ENCODE peak calls at places on chromosomes 1 and 21, in nine cellular contexts. Q, J, A, E, I, V, Z, S and U are unnamed samples.

GRCh38 chr1:112263464-112263863 is 132.6 kb upstream of the CTTNBP2NL start:
- DNase-seq in Q (no peak), J (no peak), A (no peak), E (peak), I (no peak), V (no peak), Z (no peak), S (no peak), U (no peak)

GRCh38 chr1:182629674-182630073 is 25.5 kb upstream of the RGS16 start:
- DNase-seq in Q (no peak), J (no peak), A (peak), E (no peak), I (no peak), V (no peak), Z (no peak), S (no peak), U (no peak)

GRCh38 chr1:189628857-189629256 is 848.8 kb downstream of the BRINP3 start:
- DNase-seq in Q (no peak), J (no peak), A (no peak), E (no peak), I (no peak), V (no peak), Z (no peak), S (no peak), U (no peak)

GRCh38 chr1:180221461-180221860 is 8.6 kb upstream of the LHX4 start:
- DNase-seq in Q (no peak), J (no peak), A (no peak), E (no peak), I (no peak), V (no peak), Z (no peak), S (peak), U (no peak)

GRCh38 chr21:43921979-43922945 is 57.2 kb downstream of the AGPAT3 start:
- DNase-seq in Q (no peak), J (no peak), A (no peak), E (no peak), I (peak), V (no peak), Z (no peak), S (no peak), U (no peak)

GRCh38 chr1:234933475-234933874 is 195.2 kb downstream of the TOMM20 start:
- DNase-seq in Q (no peak), J (no peak), A (peak), E (peak), I (no peak), V (no peak), Z (no peak), S (peak), U (no peak)

GRCh38 chr1:192954705-192955265 is 104.4 kb downstream of the UCHL5 start:
- DNase-seq in Q (no peak), J (no peak), A (no peak), E (peak), I (no peak), V (no peak), Z (no peak), S (no peak), U (no peak)

GRCh38 chr21:42225042-42225441 is 6.1 kb downstream of the ABCG1 start:
- DNase-seq in Q (no peak), J (no peak), A (no peak), E (no peak), I (no peak), V (no peak), Z (no peak), S (no peak), U (no peak)

GRCh38 chr1:17012775-17013501 is 1.2 kb upstream of the ATP13A2 start:
- DNase-seq in Q (peak), J (no peak), A (no peak), E (no peak), I (no peak), V (no peak), Z (peak), S (no peak), U (no peak)

GRCh38 chr1:54922921-54923421 is 36.0 kb upstream of the DHCR24 start:
- DNase-seq in Q (no peak), J (no peak), A (no peak), E (peak), I (no peak), V (no peak), Z (no peak), S (no peak), U (no peak)

GRCh38 chr1:49627781-49628180 is 396.0 kb downstream of the AGBL4 start:
- DNase-seq in Q (no peak), J (no peak), A (no peak), E (no peak), I (no peak), V (no peak), Z (no peak), S (no peak), U (no peak)

GRCh38 chr1:175866776-175867175 is 123.4 kb upstream of the TNR start:
- DNase-seq in Q (no peak), J (no peak), A (no peak), E (no peak), I (no peak), V (no peak), Z (no peak), S (no peak), U (no peak)

GRCh38 chr1:52919720-52920199 is 1.8 kb downstream of the ECHDC2 start:
- DNase-seq in Q (no peak), J (no peak), A (no peak), E (no peak), I (no peak), V (no peak), Z (no peak), S (no peak), U (no peak)

GRCh38 chr1:229270547-229271447 is at the start of gene RAB4A:
- DNase-seq in Q (peak), J (peak), A (peak), E (peak), I (peak), V (peak), Z (peak), S (peak), U (peak)

GRCh38 chr1:23216771-23217420 is 406 bp downstream of the HTR1D start:
- DNase-seq in Q (peak), J (no peak), A (peak), E (no peak), I (peak), V (peak), Z (peak), S (no peak), U (peak)

GRCh38 chr1:5859766-5860165 is 132.5 kb downstream of the NPHP4 start:
- DNase-seq in Q (no peak), J (no peak), A (no peak), E (no peak), I (no peak), V (no peak), Z (no peak), S (no peak), U (no peak)

GRCh38 chr1:116415699-116416533 is 42.9 kb downstream of the ATP1A1 start:
- DNase-seq in Q (peak), J (no peak), A (no peak), E (no peak), I (peak), V (no peak), Z (no peak), S (peak), U (no peak)

GRCh38 chr1:214566158-214567104 is 15.0 kb upstream of the PTPN14 start:
- DNase-seq in Q (no peak), J (no peak), A (no peak), E (peak), I (no peak), V (no peak), Z (no peak), S (no peak), U (no peak)

GRCh38 chr1:227940791-227941241 is 6.9 kb downstream of the WNT9A start:
- DNase-seq in Q (no peak), J (no peak), A (no peak), E (no peak), I (no peak), V (no peak), Z (no peak), S (peak), U (no peak)

GRCh38 chr1:27163093-27163492 is 8.2 kb upstream of the SLC9A1 start:
- DNase-seq in Q (no peak), J (no peak), A (no peak), E (peak), I (no peak), V (no peak), Z (no peak), S (no peak), U (no peak)

GRCh38 chr1:31669786-31670582 is 25.3 kb upstream of the PEF1 start:
- DNase-seq in Q (no peak), J (peak), A (peak), E (peak), I (peak), V (no peak), Z (peak), S (peak), U (no peak)

GRCh38 chr1:52928083-52928404 is 968 bp downstream of the SCP2 start:
- DNase-seq in Q (no peak), J (no peak), A (no peak), E (no peak), I (no peak), V (no peak), Z (no peak), S (no peak), U (no peak)

GRCh38 chr1:158035976-158036583 is 42.6 kb downstream of the KIRREL1 start:
- DNase-seq in Q (no peak), J (no peak), A (peak), E (peak), I (peak), V (no peak), Z (peak), S (no peak), U (peak)

GRCh38 chr1:218674280-218674773 is 329.2 kb downstream of the TGFB2 start:
- DNase-seq in Q (peak), J (no peak), A (no peak), E (peak), I (no peak), V (peak), Z (no peak), S (no peak), U (peak)

GRCh38 chr1:31010081-31010989 is 55.2 kb downstream of the PUM1 start:
- DNase-seq in Q (no peak), J (no peak), A (no peak), E (peak), I (no peak), V (no peak), Z (no peak), S (no peak), U (no peak)

GRCh38 chr1:63674238-63674864 is 81.1 kb downstream of the PGM1 start:
- DNase-seq in Q (peak), J (peak), A (peak), E (peak), I (peak), V (peak), Z (peak), S (peak), U (peak)

GRCh38 chr1:7462627-7463026 is 308.5 kb upstream of the VAMP3 start:
- DNase-seq in Q (no peak), J (no peak), A (no peak), E (no peak), I (no peak), V (no peak), Z (no peak), S (no peak), U (no peak)

GRCh38 chr1:206925116-206925736 is 3.5 kb upstream of the FCMR start:
- DNase-seq in Q (peak), J (no peak), A (peak), E (no peak), I (no peak), V (no peak), Z (no peak), S (no peak), U (no peak)

GRCh38 chr1:110196917-110197782 is 13.0 kb upstream of the KCNC4 start:
- DNase-seq in Q (peak), J (no peak), A (peak), E (peak), I (peak), V (peak), Z (no peak), S (no peak), U (peak)

GRCh38 chr21:31282095-31282709 is 61.9 kb downstream of the TIAM1 start:
- DNase-seq in Q (no peak), J (no peak), A (no peak), E (peak), I (no peak), V (no peak), Z (no peak), S (no peak), U (no peak)

GRCh38 chr1:200172311-200172710 is 144.8 kb downstream of the NR5A2 start:
- DNase-seq in Q (no peak), J (no peak), A (no peak), E (peak), I (no peak), V (no peak), Z (no peak), S (no peak), U (no peak)

GRCh38 chr1:43312212-43312623 is 11.4 kb downstream of the TIE1 start:
- DNase-seq in Q (no peak), J (no peak), A (no peak), E (no peak), I (no peak), V (no peak), Z (no peak), S (no peak), U (no peak)

GRCh38 chr1:67537647-67538018 is 107.4 kb upstream of the SERBP1 start:
- DNase-seq in Q (no peak), J (no peak), A (no peak), E (no peak), I (no peak), V (no peak), Z (no peak), S (no peak), U (no peak)

GRCh38 chr1:230633469-230633868 is 8.8 kb upstream of the COG2 start:
- DNase-seq in Q (no peak), J (no peak), A (no peak), E (no peak), I (no peak), V (no peak), Z (no peak), S (no peak), U (no peak)

GRCh38 chr1:112359961-112360767 is 35.9 kb upstream of the CTTNBP2NL start:
- DNase-seq in Q (peak), J (peak), A (no peak), E (peak), I (no peak), V (no peak), Z (no peak), S (peak), U (no peak)

GRCh38 chr1:203214889-203215288 is 14.6 kb downstream of the CHIT1 start:
- DNase-seq in Q (no peak), J (no peak), A (no peak), E (no peak), I (no peak), V (no peak), Z (no peak), S (peak), U (no peak)

GRCh38 chr21:26148071-26148470 is 22.5 kb downstream of the APP start:
- DNase-seq in Q (peak), J (no peak), A (no peak), E (no peak), I (no peak), V (no peak), Z (no peak), S (no peak), U (no peak)

GRCh38 chr21:43936186-43936967 is 71.4 kb downstream of the AGPAT3 start:
- DNase-seq in Q (no peak), J (no peak), A (no peak), E (no peak), I (no peak), V (no peak), Z (no peak), S (no peak), U (no peak)

GRCh38 chr1:203507227-203507626 is 13.3 kb downstream of the OPTC start:
- DNase-seq in Q (no peak), J (no peak), A (no peak), E (no peak), I (no peak), V (no peak), Z (no peak), S (no peak), U (no peak)

DNA sequence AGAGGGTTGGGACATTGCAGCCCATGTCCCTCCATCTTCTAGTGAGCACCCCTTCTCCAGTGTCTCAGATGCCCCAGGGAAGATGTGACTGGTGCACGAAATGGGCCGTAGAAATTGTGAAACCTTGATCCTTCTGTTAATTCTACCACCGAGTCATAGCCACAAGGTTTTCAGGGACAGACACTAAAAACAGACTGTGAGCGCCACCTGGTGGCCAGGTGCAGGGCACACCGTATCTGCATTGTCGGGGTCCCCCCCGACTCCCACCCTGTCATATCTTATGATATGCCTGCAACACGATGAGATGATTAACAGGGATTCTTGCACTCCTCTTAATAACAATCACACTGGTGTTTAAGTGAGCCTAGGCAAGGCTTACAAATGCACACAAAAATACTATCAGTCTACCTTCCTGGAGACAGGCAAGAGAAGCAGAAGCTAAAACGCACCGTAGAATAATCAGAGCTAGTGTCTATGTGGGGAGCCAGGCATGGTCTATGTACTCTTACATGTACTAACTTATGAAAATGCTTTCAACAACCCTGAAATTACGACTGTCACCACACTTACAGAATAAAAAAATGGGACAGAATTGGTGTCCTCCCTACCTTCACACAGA is 57.8 kb downstream of the FHAD1 start:
- DNase-seq in Q (peak), J (peak), A (peak), E (peak), I (peak), V (peak), Z (peak), S (peak), U (peak)
- TF ChIP-seq CTCF in Q (peak), J (peak), A (peak), E (peak), I (peak), V (peak), Z (peak), S (no peak), U (peak)

DNA sequence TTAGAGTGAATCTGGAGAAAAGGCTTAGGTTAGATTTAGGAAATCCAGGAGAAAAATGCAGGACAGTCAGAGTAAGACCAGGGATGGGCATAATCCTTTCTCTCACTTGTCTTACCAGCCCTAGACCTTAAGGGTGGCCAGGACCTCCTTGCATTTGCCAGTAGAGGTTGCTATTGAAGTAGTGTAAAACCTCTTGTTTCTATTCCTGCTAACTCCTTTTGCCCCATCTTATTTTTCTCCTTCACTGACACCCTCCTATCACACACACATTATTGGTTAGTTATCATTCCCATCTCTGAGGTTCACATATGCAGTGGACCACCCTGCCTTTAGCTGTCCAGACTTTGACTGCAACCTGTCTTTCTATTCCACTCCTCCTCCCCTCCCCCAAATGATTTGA is 75.0 kb upstream of the MACF1 start:
- DNase-seq in Q (no peak), J (no peak), A (peak), E (no peak), I (no peak), V (no peak), Z (no peak), S (no peak), U (no peak)
- TF ChIP-seq CTCF in Q (no peak), J (peak), A (peak), E (no peak), I (peak), V (no peak), Z (no peak), S (no peak), U (no peak)

DNA sequence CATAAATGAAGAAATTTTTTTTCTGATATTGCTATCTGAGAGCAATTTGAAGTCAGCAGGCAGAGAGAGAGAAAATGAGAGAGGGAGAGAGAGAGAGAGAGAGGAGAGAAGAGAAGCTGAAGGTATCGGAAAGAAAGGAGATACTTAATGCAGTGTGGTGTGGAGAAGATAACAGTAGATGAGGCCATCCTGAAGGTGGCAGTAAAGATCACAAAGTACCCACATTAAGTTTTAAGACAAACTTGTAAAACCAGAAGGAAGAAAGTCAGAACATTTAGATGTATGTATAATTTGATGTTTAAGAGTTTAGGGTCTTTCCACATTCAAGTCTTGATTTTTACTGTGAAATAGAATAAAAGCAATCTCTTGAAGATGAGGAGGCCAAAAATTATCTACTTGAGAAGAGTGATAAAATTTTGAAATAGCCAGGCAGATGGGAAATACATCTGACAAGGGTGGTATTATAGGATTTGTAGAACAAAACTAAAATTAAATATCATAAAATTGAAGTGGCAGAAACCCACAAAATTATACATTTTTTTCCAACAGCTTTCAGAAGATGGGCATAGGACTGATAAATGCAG is 1753.4 kb downstream of the MRPL39 start:
- DNase-seq in Q (no peak), J (no peak), A (peak), E (peak), I (peak), V (no peak), Z (no peak), S (no peak), U (no peak)
- TF ChIP-seq CTCF in Q (no peak), J (peak), A (peak), E (no peak), I (peak), V (peak), Z (no peak), S (no peak), U (peak)

DNA sequence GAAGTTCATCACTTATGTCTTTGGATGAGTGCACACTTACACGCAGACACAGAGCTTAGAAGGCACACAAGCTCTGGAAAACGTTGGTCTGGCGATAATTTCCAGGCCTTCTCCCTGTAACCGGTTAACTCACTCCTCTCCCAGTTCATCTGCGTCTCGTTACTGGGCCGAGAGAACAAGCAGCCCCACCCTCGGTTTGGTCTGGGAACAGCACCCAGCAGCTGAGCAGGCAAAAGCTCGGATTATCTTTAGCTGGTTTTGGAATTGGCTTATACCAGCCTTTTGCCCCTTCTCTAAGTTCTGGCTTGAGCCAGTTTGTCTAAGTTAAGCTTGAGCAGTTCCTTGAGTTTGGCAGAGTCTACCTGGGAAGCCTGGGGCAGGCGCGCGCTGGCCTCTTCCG is 27.3 kb upstream of the COL6A1 start:
- DNase-seq in Q (no peak), J (no peak), A (no peak), E (no peak), I (peak), V (no peak), Z (no peak), S (no peak), U (no peak)
- TF ChIP-seq CTCF in Q (no peak), J (no peak), A (no peak), E (no peak), I (peak), V (no peak), Z (no peak), S (no peak), U (no peak)

GRCh38 chr1:201905234-201905890 is 16.7 kb downstream of the SHISA4 start:
- DNase-seq in Q (no peak), J (no peak), A (no peak), E (no peak), I (no peak), V (no peak), Z (no peak), S (no peak), U (no peak)
- TF ChIP-seq CTCF in Q (no peak), J (no peak), A (no peak), E (no peak), I (no peak), V (no peak), Z (no peak), S (no peak), U (no peak)